ENCODE peak calls at places on chromosomes 4 and X, in seven cellular contexts. T, U, S, Y, O, X and G are unnamed samples.

GRCh38 chrX:13469963-13470679 is 99.3 kb upstream of the EGFL6 start:
- DNase-seq in X (no peak), S (no peak), T (no peak), O (no peak), U (peak; percentile 66), Y (no peak), G (peak; percentile 58)

GRCh38 chr4:78298618-78299017 is 241.5 kb downstream of the FRAS1 start:
- DNase-seq in X (no peak), S (no peak), T (no peak), U (peak; percentile 55), O (no peak), Y (no peak), G (peak; percentile 38)

GRCh38 chr4:106366026-106366425 is 2.6 kb downstream of the GIMD1 start:
- DNase-seq in U (peak; percentile 61), T (no peak), S (no peak), Y (no peak), X (no peak), O (no peak), G (peak; percentile 3)

GRCh38 chr4:131650951-131651350 is 1498.1 kb upstream of the PCDH10 start:
- DNase-seq in Y (no peak), U (no peak), X (no peak), O (no peak), T (no peak), S (no peak), G (no peak)

GRCh38 chr4:183984561-183984960 is 79.5 kb downstream of the STOX2 start:
- DNase-seq in Y (no peak), U (no peak), T (no peak), O (no peak), X (no peak), S (no peak), G (no peak)

GRCh38 chr4:5881340-5881739 is 11.5 kb downstream of the CRMP1 start:
- DNase-seq in S (no peak), X (no peak), T (no peak), O (peak; percentile 59), U (no peak), Y (peak; percentile 59), G (peak; percentile 5)

GRCh38 chr4:9924750-9925149 is 96.5 kb downstream of the SLC2A9 start:
- DNase-seq in S (no peak), Y (no peak), X (no peak), O (no peak), T (no peak), U (peak; percentile 35), G (peak; percentile 30)

GRCh38 chrX:153884136-153885076 is 1.6 kb downstream of the L1CAM start:
- DNase-seq in X (no peak), O (peak; percentile 60), U (no peak), Y (peak; percentile 46), T (peak; percentile 10), S (no peak), G (peak; percentile 61)

GRCh38 chr4:153205757-153206156 is 1.5 kb downstream of the TRIM2 start:
- DNase-seq in U (peak; percentile 39), T (peak; percentile 92), O (no peak), S (peak; percentile 92), Y (peak; percentile 64), X (no peak), G (peak; percentile 76)

GRCh38 chr4:37243722-37244582 is 591 bp upstream of the NWD2 start:
- DNase-seq in O (no peak), X (no peak), Y (peak; percentile 83), T (no peak), S (peak; percentile 22), U (no peak), G (no peak)

GRCh38 chr4:27318740-27319139 is 458.1 kb downstream of the STIM2 start:
- DNase-seq in T (peak; percentile 35), O (peak; percentile 84), Y (peak; percentile 64), X (peak; percentile 43), U (peak; percentile 52), S (peak; percentile 57), G (peak; percentile 54)

GRCh38 chrX:47723689-47724088 is 64.7 kb upstream of the UXT start:
- DNase-seq in U (no peak), O (peak; percentile 56), T (no peak), Y (peak; percentile 37), X (no peak), S (no peak), G (no peak)

GRCh38 chr4:121072080-121072835 is at the start of gene NDNF:
- DNase-seq in Y (peak; percentile 61), X (no peak), U (peak; percentile 75), S (peak; percentile 74), T (no peak), O (no peak), G (no peak)

DNA sequence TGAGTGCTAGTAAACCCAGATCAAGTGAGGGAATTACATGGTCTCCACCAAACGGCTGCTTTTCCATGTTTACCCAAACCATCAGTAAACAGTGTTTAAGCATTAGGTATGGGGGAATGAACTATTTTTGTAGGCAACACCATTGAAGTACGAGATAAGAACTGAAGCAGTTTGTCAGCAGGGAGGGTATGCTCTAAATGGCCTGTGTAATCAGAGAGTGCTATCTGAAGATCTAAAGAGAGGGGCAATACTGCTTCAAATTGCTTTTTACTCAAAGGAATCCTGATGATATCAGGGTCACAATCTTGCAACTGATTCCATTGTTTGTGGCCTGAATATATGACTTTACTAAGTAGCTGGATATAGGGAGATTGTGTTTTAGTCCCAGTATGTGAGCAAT is 10.4 kb upstream of the SPIN4 start:
- DNase-seq in T (no peak), S (no peak), X (no peak), Y (no peak), O (no peak), U (no peak), G (no peak)
- H3K9me2 ChIP-seq in T (no peaks in the 10 kb centered on the region), S (no peaks in the 10 kb centered on the region), X (no peaks in the 10 kb centered on the region), Y (no peaks in the 10 kb centered on the region), O (no peaks in the 10 kb centered on the region), U (no peaks in the 10 kb centered on the region), G (no peaks in the 10 kb centered on the region)

GRCh38 chr4:128525939-128526630 is 238.5 kb upstream of the PGRMC2 start:
- DNase-seq in O (no peak), Y (no peak), T (no peak), U (peak; percentile 71), S (no peak), X (no peak), G (peak; percentile 84)

GRCh38 chr4:128521634-128522253 is 234.1 kb upstream of the PGRMC2 start:
- DNase-seq in U (peak; percentile 50), O (no peak), X (no peak), S (no peak), Y (no peak), T (no peak), G (peak; percentile 46)

GRCh38 chr4:128525387-128525786 is 237.8 kb upstream of the PGRMC2 start:
- DNase-seq in X (no peak), S (no peak), T (no peak), Y (no peak), U (peak; percentile 91), O (peak; percentile 84), G (peak; percentile 13)

GRCh38 chr4:128527356-128527755 is 239.7 kb upstream of the PGRMC2 start:
- DNase-seq in S (no peak), T (no peak), O (no peak), Y (no peak), U (peak; percentile 33), X (no peak), G (no peak)

GRCh38 chr4:128524311-128524710 is 236.7 kb upstream of the PGRMC2 start:
- DNase-seq in Y (no peak), X (no peak), O (no peak), T (peak; percentile 53), U (peak; percentile 96), S (peak; percentile 39), G (peak; percentile 84)
- H3K9me2 ChIP-seq in Y (no peaks in the 10 kb centered on the region), X (no peaks in the 10 kb centered on the region), O (no peaks in the 10 kb centered on the region), T (no peaks in the 10 kb centered on the region), U (no peaks in the 10 kb centered on the region), S (no peaks in the 10 kb centered on the region), G (no peaks in the 10 kb centered on the region)

DNA sequence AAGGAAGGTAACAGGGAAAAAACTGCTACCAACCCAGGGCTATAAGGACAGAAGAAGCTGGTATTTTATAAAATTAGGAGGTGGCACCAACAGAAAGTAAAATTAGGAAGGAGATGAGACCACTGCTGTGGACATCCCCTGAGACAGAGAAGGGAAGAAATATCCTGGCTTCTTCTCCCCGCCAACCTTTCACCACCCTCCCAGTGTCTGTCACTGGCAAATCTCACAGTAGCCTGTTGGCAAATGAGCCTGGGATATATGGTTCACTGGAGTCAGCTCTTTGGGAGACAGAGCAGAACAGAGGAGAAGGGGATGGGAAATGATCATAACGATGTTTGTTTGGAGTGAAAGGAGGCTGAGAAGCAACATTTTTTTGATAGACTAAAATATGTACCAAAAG is 190.9 kb upstream of the PACRGL start:
- DNase-seq in U (no peak), T (no peak), Y (no peak), S (no peak), O (no peak), X (no peak), G (no peak)
- H3K9me2 ChIP-seq in U (no peaks in the 10 kb centered on the region), T (no peaks in the 10 kb centered on the region), Y (no peaks in the 10 kb centered on the region), S (no peaks in the 10 kb centered on the region), O (no peaks in the 10 kb centered on the region), X (no peaks in the 10 kb centered on the region), G (no peaks in the 10 kb centered on the region)

DNA sequence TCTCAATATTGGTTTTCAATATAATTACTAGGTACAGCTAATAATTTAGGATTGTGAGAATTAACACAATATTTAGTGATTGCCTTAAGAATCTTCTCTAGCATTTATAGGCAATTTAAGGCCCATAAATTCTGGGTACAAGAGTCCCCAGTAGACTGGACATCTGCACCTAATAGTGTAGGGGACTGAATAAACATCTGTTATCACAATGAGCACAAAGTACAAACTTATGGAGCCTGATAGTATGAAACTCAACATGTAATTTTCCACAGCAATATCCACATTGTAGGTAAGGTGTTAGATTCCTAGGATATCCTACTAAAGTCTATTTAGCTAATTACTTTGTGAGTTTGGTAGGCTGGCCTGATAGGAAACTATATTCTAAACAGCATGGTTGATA is 178.4 kb downstream of the FAM13A start:
- DNase-seq in O (no peak), X (no peak), U (no peak), S (no peak), T (no peak), Y (no peak), G (no peak)
- H3K9me2 ChIP-seq in O (no peaks in the 10 kb centered on the region), X (no peaks in the 10 kb centered on the region), U (no peaks in the 10 kb centered on the region), S (no peaks in the 10 kb centered on the region), T (no peaks in the 10 kb centered on the region), Y (no peaks in the 10 kb centered on the region), G (no peaks in the 10 kb centered on the region)